ENCODE peak calls at places on chromosomes 2 and 18, in seven cellular contexts. D, Q, L, P, W, V and T are unnamed samples.

GRCh38 chr18:77133051-77133919 is 702 bp upstream of the MBP start:
- DNase-seq in L (no peak), V (no peak), Q (peak; percentile 45), W (no peak), D (no peak), P (no peak), T (no peak)

GRCh38 chr2:181420259-181421130 is 36.7 kb upstream of the ITGA4 start:
- DNase-seq in W (no peak), V (no peak), D (no peak), P (no peak), Q (no peak), L (no peak), T (no peak)

GRCh38 chr2:202514732-202515131 is 120.0 kb upstream of the FAM117B start:
- DNase-seq in P (no peak), Q (no peak), W (no peak), D (no peak), L (no peak), V (no peak), T (no peak)

GRCh38 chr2:71235930-71236587 is 9.2 kb upstream of the PAIP2B start:
- DNase-seq in L (no peak), Q (no peak), W (no peak), P (no peak), D (no peak), V (no peak), T (no peak)

GRCh38 chr18:12278765-12279682 is 24.9 kb downstream of the CIDEA start:
- DNase-seq in Q (peak; percentile 46), W (no peak), D (peak; percentile 59), V (no peak), P (peak; percentile 96), L (peak; percentile 50), T (peak; percentile 92)

GRCh38 chr18:34592961-34593382 is 117.1 kb upstream of the DTNA start:
- DNase-seq in L (peak; percentile 68), Q (peak; percentile 12), D (no peak), V (no peak), P (peak; percentile 80), W (no peak), T (peak; percentile 56)

GRCh38 chr2:46539327-46540276 is 60.2 kb downstream of the TMEM247 start:
- DNase-seq in Q (no peak), V (no peak), L (no peak), P (no peak), D (no peak), W (no peak), T (no peak)

GRCh38 chr2:64396551-64396950 is 57.4 kb upstream of the LGALSL start:
- DNase-seq in Q (no peak), L (no peak), V (no peak), P (no peak), W (no peak), D (no peak), T (no peak)

GRCh38 chr2:72935611-72935957 is 18.3 kb downstream of the EMX1 start:
- DNase-seq in P (no peak), L (no peak), V (no peak), D (no peak), Q (no peak), W (no peak), T (no peak)

GRCh38 chr2:44620189-44620990 is 258.6 kb downstream of the CAMKMT start:
- DNase-seq in W (no peak), D (no peak), P (no peak), Q (no peak), L (no peak), V (no peak), T (no peak)

GRCh38 chr2:26182887-26183630 is 10.2 kb downstream of the GAREM2 start:
- DNase-seq in D (no peak), V (no peak), W (no peak), L (no peak), Q (no peak), P (no peak), T (no peak)

GRCh38 chr2:182504903-182505302 is 78.1 kb upstream of the PDE1A start:
- DNase-seq in V (no peak), D (no peak), P (peak; percentile 84), W (no peak), L (peak; percentile 68), Q (no peak), T (peak; percentile 28)

GRCh38 chr2:58930541-58930940 is 689.4 kb upstream of the FANCL start:
- DNase-seq in D (no peak), P (peak; percentile 39), Q (no peak), V (no peak), W (no peak), L (no peak), T (no peak)

GRCh38 chr2:107448160-107448559 is 378.5 kb upstream of the RGPD4 start:
- DNase-seq in L (no peak), W (no peak), P (no peak), V (no peak), D (no peak), Q (no peak), T (no peak)

GRCh38 chr2:26585100-26585499 is 56.1 kb downstream of the CIB4 start:
- DNase-seq in W (no peak), Q (no peak), D (no peak), V (no peak), P (no peak), L (no peak), T (no peak)

GRCh38 chr2:24724111-24724775 is 68.9 kb downstream of the PTRHD1 start:
- DNase-seq in W (no peak), P (no peak), L (no peak), D (no peak), V (no peak), Q (no peak), T (no peak)

GRCh38 chr2:71601136-71602114 is 148.1 kb downstream of the DYSF start:
- DNase-seq in L (no peak), V (no peak), D (no peak), P (no peak), Q (no peak), W (no peak), T (no peak)

GRCh38 chr18:39795350-39795749 is 2159.7 kb upstream of the PIK3C3 start:
- DNase-seq in P (no peak), D (no peak), V (no peak), W (no peak), L (no peak), Q (no peak), T (no peak)

GRCh38 chr2:7707723-7708122 is 790.5 kb downstream of the RNF144A start:
- DNase-seq in Q (no peak), W (no peak), V (no peak), D (no peak), P (peak; percentile 83), L (no peak), T (peak; percentile 64)

GRCh38 chr2:230541934-230542380 is 126.0 kb downstream of the SP100 start:
- DNase-seq in P (peak; percentile 17), W (no peak), V (no peak), D (no peak), Q (no peak), L (no peak), T (no peak)
- H3K4me3 ChIP-seq in P (no peak overlapping the region), W (no peak overlapping the region), V (no peak overlapping the region), D (no peak overlapping the region), Q (no peak overlapping the region), L (no peak overlapping the region), T (no peak overlapping the region)

GRCh38 chr2:86211796-86212188 is 12.5 kb downstream of the MRPL35 start:
- DNase-seq in W (no peak), Q (no peak), D (no peak), L (no peak), V (no peak), P (no peak), T (no peak)

GRCh38 chr2:86211033-86211795 is 12.0 kb downstream of the MRPL35 start:
- DNase-seq in W (no peak), D (no peak), L (no peak), P (no peak), V (no peak), Q (no peak), T (no peak)

GRCh38 chr2:86214503-86214832 is 15.2 kb downstream of the MRPL35 start:
- DNase-seq in Q (no peak), D (no peak), W (no peak), L (no peak), P (no peak), V (no peak), T (no peak)

GRCh38 chr2:86213699-86214502 is 14.6 kb downstream of the MRPL35 start:
- DNase-seq in V (peak; percentile 84), D (no peak), P (no peak), W (no peak), Q (peak; percentile 35), L (no peak), T (no peak)

GRCh38 chr2:86213056-86213455 is 13.8 kb downstream of the MRPL35 start:
- DNase-seq in P (no peak), W (no peak), V (no peak), L (no peak), D (no peak), Q (no peak), T (no peak)
- H3K36me3 ChIP-seq in P (peaks cover 30% of the 10 kb centered on the region), W (peaks cover 11% of the 10 kb centered on the region), V (peaks cover 62% of the 10 kb centered on the region), L (no peaks in the 10 kb centered on the region), D (peaks cover 3% of the 10 kb centered on the region), Q (no peaks in the 10 kb centered on the region), T (peaks cover 41% of the 10 kb centered on the region)

GRCh38 chr2:37669500-37669899 is 1.9 kb downstream of the CDC42EP3 start:
- DNase-seq in Q (no peak), V (no peak), D (no peak), P (no peak), W (no peak), L (no peak), T (no peak)

GRCh38 chr2:37665622-37666362 is 5.7 kb downstream of the CDC42EP3 start:
- DNase-seq in W (no peak), L (no peak), P (no peak), V (no peak), Q (no peak), D (no peak), T (no peak)

GRCh38 chr2:37666772-37667171 is 4.7 kb downstream of the CDC42EP3 start:
- DNase-seq in D (no peak), L (no peak), P (no peak), W (no peak), Q (no peak), V (no peak), T (no peak)

GRCh38 chr2:37665038-37665437 is 6.4 kb downstream of the CDC42EP3 start:
- DNase-seq in W (no peak), L (no peak), Q (no peak), V (no peak), D (no peak), P (no peak), T (no peak)

GRCh38 chr2:37667704-37668103 is 3.7 kb downstream of the CDC42EP3 start:
- DNase-seq in D (no peak), P (no peak), W (no peak), Q (no peak), V (no peak), L (no peak), T (no peak)
- H3K4me3 ChIP-seq in D (peak overlapping the region; percentile 82), P (peak overlapping the region; percentile 98), W (no peak overlapping the region), Q (no peak overlapping the region), V (no peak overlapping the region), L (no peak overlapping the region), T (peak overlapping the region; percentile 96)

DNA sequence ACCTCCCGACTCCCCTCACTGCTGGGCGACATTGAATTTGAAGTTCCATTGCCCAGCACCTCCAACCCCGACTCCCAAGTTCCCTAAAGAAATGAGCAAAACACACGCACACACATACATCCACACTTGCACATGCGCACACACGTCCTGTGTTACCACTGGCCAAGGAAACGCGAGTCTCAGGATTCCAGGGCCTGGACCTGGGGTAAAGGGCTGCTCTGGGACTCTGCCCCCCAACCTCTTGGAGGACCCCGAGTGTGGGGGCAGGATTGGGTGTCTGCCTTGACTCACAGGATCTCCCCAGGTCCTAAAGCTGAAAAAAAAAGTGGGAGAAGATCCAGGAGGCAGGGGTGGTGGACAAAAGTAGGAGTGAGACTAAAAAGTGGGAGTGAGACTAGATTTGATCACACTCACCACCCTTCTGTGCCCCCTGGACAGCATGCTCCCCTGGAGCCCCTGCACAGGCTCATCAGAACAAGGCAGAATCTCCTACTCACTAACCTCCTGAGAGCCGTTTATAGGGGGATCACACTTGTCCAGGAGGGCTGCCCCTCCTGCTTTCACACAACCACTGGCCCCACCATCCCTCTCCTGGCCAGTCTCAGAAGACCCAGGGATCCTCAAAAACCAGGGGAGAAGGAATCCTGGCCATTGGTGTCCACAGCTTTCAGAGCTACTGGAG is 202.2 kb downstream of the TNS1 start:
- DNase-seq in W (no peak), D (no peak), L (peak; percentile 26), Q (no peak), V (no peak), P (no peak), T (no peak)
- H3K36me3 ChIP-seq in W (no peaks in the 10 kb centered on the region), D (no peaks in the 10 kb centered on the region), L (no peaks in the 10 kb centered on the region), Q (no peaks in the 10 kb centered on the region), V (no peaks in the 10 kb centered on the region), P (peaks cover 19% of the 10 kb centered on the region), T (no peaks in the 10 kb centered on the region)